ENCODE peak calls at places on chromosome 19, in ten cellular contexts. A, U, H, G, L, D, J, B, Y and I are unnamed samples.

GRCh38 chr19:24033962-24034342 is 53.0 kb upstream of the ZNF254 start:
- DNase-seq in U (peak; percentile 45), A (peak; percentile 60), J (peak; percentile 62), B (peak; percentile 68), G (peak; percentile 26), L (peak; percentile 75), D (no peak), Y (peak; percentile 41), H (no peak), I (no peak)

GRCh38 chr19:12596927-12597548 is 13.6 kb downstream of the ZNF490 start:
- DNase-seq in A (no peak), Y (no peak), G (no peak), J (no peak), L (no peak), U (no peak), D (no peak), B (no peak), H (no peak), I (no peak)

GRCh38 chr19:35963514-35963913 is 27.3 kb downstream of the LRFN3 start:
- DNase-seq in G (peak; percentile 70), H (peak; percentile 59), U (no peak), Y (peak; percentile 34), D (no peak), A (no peak), J (no peak), B (no peak), L (no peak), I (no peak)

GRCh38 chr19:2603320-2603719 is 99.2 kb downstream of the GNG7 start:
- DNase-seq in B (peak; percentile 77), H (peak; percentile 55), L (peak; percentile 78), D (no peak), A (no peak), G (no peak), Y (no peak), U (no peak), J (no peak), I (peak; percentile 51)

GRCh38 chr19:53774011-53774410 is 50.1 kb downstream of the NLRP12 start:
- DNase-seq in L (no peak), D (no peak), H (no peak), A (no peak), B (no peak), J (no peak), U (no peak), G (no peak), Y (no peak), I (no peak)

GRCh38 chr19:52742516-52742915 is 7.7 kb upstream of the ZNF611 start:
- DNase-seq in L (no peak), H (no peak), U (no peak), B (no peak), J (no peak), Y (no peak), A (no peak), G (no peak), D (no peak), I (no peak)

GRCh38 chr19:43624933-43625332 is 5.5 kb upstream of the ZNF428 start:
- DNase-seq in B (peak; percentile 85), U (no peak), L (no peak), J (peak; percentile 82), Y (no peak), G (no peak), H (no peak), A (peak; percentile 70), D (no peak), I (peak; percentile 28)

GRCh38 chr19:12786149-12786870 is 5.0 kb upstream of the JUNB start:
- DNase-seq in H (no peak), L (peak; percentile 83), G (no peak), U (peak; percentile 46), B (peak; percentile 86), J (peak; percentile 86), Y (no peak), D (no peak), A (peak; percentile 95), I (no peak)

GRCh38 chr19:28396259-28396940 is 816.6 kb downstream of the UQCRFS1 start:
- DNase-seq in U (no peak), L (no peak), H (no peak), D (no peak), J (no peak), G (no peak), Y (no peak), B (no peak), A (no peak), I (no peak)

GRCh38 chr19:32781280-32781679 is 61.7 kb downstream of the TDRD12 start:
- DNase-seq in G (no peak), D (no peak), L (no peak), J (no peak), H (no peak), Y (no peak), B (no peak), U (no peak), A (no peak), I (no peak)

GRCh38 chr19:48685583-48685982 is 10.2 kb upstream of the FUT2 start:
- DNase-seq in Y (peak; percentile 68), U (no peak), G (no peak), L (no peak), D (no peak), B (no peak), J (no peak), A (no peak), H (no peak), I (no peak)

GRCh38 chr19:16611121-16611520 is 16.9 kb downstream of the MED26 start:
- DNase-seq in H (no peak), Y (no peak), L (no peak), J (no peak), G (no peak), A (no peak), B (no peak), D (no peak), U (no peak), I (no peak)

GRCh38 chr19:16605552-16605951 is 22.5 kb downstream of the MED26 start:
- DNase-seq in Y (no peak), B (no peak), J (no peak), U (peak; percentile 38), A (no peak), D (no peak), H (no peak), G (no peak), L (peak; percentile 78), I (no peak)

GRCh38 chr19:16607819-16608218 is 20.2 kb downstream of the MED26 start:
- DNase-seq in A (no peak), U (peak; percentile 12), D (no peak), L (no peak), G (no peak), J (no peak), Y (no peak), H (no peak), B (no peak), I (no peak)

GRCh38 chr19:16609511-16609910 is 18.5 kb downstream of the MED26 start:
- DNase-seq in G (no peak), B (no peak), L (no peak), U (no peak), J (no peak), D (no peak), H (no peak), Y (no peak), A (no peak), I (no peak)

DNA sequence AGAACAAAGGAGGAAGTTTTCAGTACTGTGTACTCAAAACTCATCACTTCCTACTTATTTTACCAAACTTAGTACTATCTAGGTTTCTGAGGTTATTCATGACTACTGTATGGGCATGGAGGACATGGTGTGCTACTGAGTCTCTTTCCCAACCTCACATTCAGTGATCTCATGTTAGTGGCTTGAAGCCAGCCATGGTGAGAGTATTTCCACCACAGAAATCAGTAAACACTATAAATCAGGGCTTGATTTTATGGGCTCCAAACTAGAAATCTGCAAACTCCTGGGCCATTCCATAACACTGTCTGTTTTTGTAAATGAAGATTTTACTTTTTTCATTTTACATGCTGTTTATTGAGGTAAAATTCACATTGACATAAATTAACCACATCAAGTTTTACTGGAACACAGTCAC is 19.7 kb downstream of the MED26 start:
- DNase-seq in A (no peak), D (no peak), U (no peak), J (peak; percentile 60), Y (no peak), B (no peak), H (no peak), L (peak; percentile 93), G (no peak), I (peak; percentile 84)
- TF ChIP-seq EP300 in A (peak; percentile 59), D (no peak), U (no peak), J (peak; percentile 92), Y (no peak), B (no peak), H (peak; percentile 53), L (peak; percentile 82), G (no peak), I (peak; percentile 57)

DNA sequence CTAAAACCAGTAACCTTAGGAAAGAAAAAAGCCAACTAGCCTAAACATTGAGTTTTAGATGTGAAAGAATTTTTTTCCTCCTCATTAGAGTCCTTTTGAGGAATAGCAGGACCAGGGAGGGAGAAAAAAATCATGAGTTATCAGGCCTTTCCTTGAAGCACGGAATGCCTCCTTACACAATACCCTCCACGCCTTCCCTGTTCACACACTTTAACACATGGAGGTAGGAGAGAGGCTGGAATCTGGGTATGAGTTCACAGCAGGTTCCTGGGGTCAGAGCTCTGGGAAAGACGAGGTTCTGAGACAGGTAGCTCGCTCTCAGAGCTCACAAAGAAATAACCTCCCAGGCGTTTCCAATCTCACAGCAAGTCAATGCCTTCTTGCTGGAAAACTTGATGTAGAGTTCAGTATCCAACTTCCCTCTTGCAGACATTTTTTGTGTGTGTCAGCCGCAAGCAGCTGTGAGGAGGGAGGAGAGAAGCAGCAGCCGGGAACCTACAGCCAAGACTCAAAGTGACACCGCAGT is 710 bp downstream of the ZNF573 start:
- DNase-seq in G (peak; percentile 40), H (no peak), L (no peak), B (no peak), U (peak; percentile 18), J (peak; percentile 10), Y (peak; percentile 18), D (no peak), A (no peak), I (no peak)
- H3K27ac ChIP-seq in G (peak overlapping the region; percentile 72), H (no peak overlapping the region), L (peak overlapping the region; percentile 87), B (peak overlapping the region; percentile 80), U (peak overlapping the region; percentile 93), J (peak overlapping the region; percentile 85), Y (peak overlapping the region; percentile 86), D (peak overlapping the region; percentile 58), A (peak overlapping the region; percentile 88), I (peak overlapping the region; percentile 82)

GRCh38 chr19:14563989-14564650 is 7.7 kb downstream of the NDUFB7 start:
- DNase-seq in L (no peak), G (peak; percentile 11), H (no peak), U (peak; percentile 88), J (no peak), Y (no peak), B (peak; percentile 72), D (no peak), A (no peak), I (no peak)
- TF ChIP-seq EP300 in L (no peak), G (no peak), H (no peak), U (no peak), J (no peak), Y (no peak), B (no peak), D (no peak), A (no peak), I (no peak)

DNA sequence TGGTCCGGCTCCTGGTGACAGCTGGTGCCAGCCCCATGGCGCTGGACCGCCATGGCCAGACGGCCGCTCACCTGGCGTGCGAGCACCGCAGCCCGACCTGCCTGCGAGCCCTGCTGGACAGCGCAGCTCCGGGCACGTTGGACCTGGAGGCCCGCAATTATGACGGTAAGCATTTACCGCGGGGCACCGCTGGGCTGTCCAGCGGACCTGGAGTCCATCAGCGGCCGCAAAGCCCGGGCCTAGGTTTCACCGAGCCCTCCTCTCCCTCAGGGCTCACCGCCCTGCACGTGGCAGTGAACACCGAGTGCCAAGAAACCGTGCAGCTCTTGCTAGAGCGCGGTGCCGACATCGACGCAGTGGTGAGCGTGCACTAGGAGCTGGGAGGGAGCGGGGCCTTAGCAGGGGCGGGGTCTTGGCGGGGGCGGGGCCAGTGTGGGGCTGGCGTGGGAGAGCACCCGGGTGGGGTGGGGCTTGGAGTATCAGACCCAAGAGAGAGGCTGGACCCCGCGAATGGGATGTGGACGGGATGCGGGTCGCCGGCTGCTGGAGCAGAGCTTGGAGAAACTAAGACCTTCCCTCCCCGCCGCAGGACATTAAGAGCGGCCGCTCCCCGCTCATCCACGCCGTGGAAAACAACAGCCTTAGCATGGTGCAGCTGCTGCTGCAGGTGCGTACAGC is 8.7 kb downstream of the BCL3 start:
- DNase-seq in H (peak; percentile 76), A (peak; percentile 28), D (no peak), Y (no peak), U (peak; percentile 89), B (no peak), J (peak; percentile 48), L (peak; percentile 94), G (no peak), I (peak; percentile 61)
- H3K27ac ChIP-seq in H (peak overlapping the region; percentile 26), A (peak overlapping the region; percentile 94), D (no peak overlapping the region), Y (no peak overlapping the region), U (no peak overlapping the region), B (peak overlapping the region; percentile 93), J (peak overlapping the region; percentile 98), L (peak overlapping the region; percentile 90), G (no peak overlapping the region), I (peak overlapping the region; percentile 85)